ENCODE peak calls at places on chromosomes 11 and 22, in ten cellular contexts. T is NCI-H446 treated with DMSO at 0.1 percent for 48 hours; L is head of caudate nucleus; H is T follicular helper cell; N is H4; F is heart right ventricle; W is cortex of kidney; U is fibroblast of mammary gland; Z is SHP77; D is activated effector memory CD4-positive, alpha-beta T cell treated with anti-CD3 and anti-CD28 coated beads, Interleukin-2, amount 50 U/mL, for 16 hours. C is an unnamed sample.

GRCh38 chr11:114416441-114416928 is 16.0 kb downstream of the RBM7 start:
- DNase-seq in L (no peak), Z (no peak), U (peak), T (no peak), W (no peak), H (no peak), N (no peak), D (no peak), F (no peak), C (no peak)

GRCh38 chr11:73977856-73978519 is 4.7 kb downstream of the UCP2 start:
- DNase-seq in D (no peak), T (no peak), N (no peak), L (no peak), H (no peak), U (no peak), Z (no peak), W (no peak), F (no peak), C (no peak)

GRCh38 chr11:132361011-132361550 is 990.7 kb downstream of the NTM start:
- DNase-seq in Z (no peak), N (no peak), D (no peak), F (no peak), T (no peak), L (no peak), H (no peak), W (no peak), U (no peak), C (no peak)

GRCh38 chr11:56852131-56852530 is 103.6 kb upstream of the OR9G4 start:
- DNase-seq in T (no peak), L (no peak), F (no peak), D (no peak), U (no peak), Z (no peak), N (no peak), H (no peak), W (no peak), C (no peak)

GRCh38 chr11:110198031-110198729 is 98.2 kb downstream of the RDX start:
- DNase-seq in D (no peak), F (no peak), Z (no peak), H (no peak), W (no peak), U (peak), L (no peak), N (no peak), T (no peak), C (no peak)

GRCh38 chr11:123304828-123305530 is 109.9 kb upstream of the CLMP start:
- DNase-seq in Z (no peak), N (no peak), W (no peak), L (no peak), T (peak), H (no peak), U (no peak), D (no peak), F (peak), C (no peak)

GRCh38 chr11:9895016-9895415 is 231.1 kb downstream of the SWAP70 start:
- DNase-seq in D (no peak), N (no peak), F (no peak), U (peak), W (no peak), H (no peak), T (no peak), L (no peak), Z (no peak), C (no peak)

GRCh38 chr11:22130462-22131053 is 62.3 kb upstream of the ANO5 start:
- DNase-seq in H (no peak), U (no peak), W (no peak), N (peak), D (no peak), L (no peak), F (no peak), T (peak), Z (no peak), C (no peak)

GRCh38 chr11:62713343-62713742 is 5.9 kb downstream of the GNG3 start:
- DNase-seq in T (no peak), N (no peak), D (no peak), F (no peak), W (no peak), Z (no peak), H (no peak), L (no peak), U (no peak), C (no peak)

GRCh38 chr11:34266987-34267386 is 90.8 kb downstream of the ABTB2 start:
- DNase-seq in H (no peak), N (peak), U (no peak), D (no peak), W (no peak), F (peak), Z (no peak), L (peak), T (peak), C (peak)

GRCh38 chr11:58494096-58494495 is 13.8 kb downstream of the OR5B21 start:
- DNase-seq in L (no peak), W (no peak), T (no peak), U (peak), D (no peak), H (no peak), F (no peak), N (no peak), Z (no peak), C (no peak)

GRCh38 chr22:19748991-19749665 is 11.4 kb upstream of the TBX1 start:
- DNase-seq in T (no peak), Z (no peak), F (no peak), N (no peak), L (no peak), W (no peak), U (no peak), D (no peak), H (no peak), C (no peak)

GRCh38 chr11:60711316-60711715 is 11.9 kb downstream of the MS4A8 start:
- DNase-seq in H (no peak), Z (no peak), T (no peak), D (no peak), U (no peak), N (no peak), W (no peak), L (no peak), F (no peak), C (no peak)

GRCh38 chr11:47186937-47187681 is 875 bp upstream of the PACSIN3 start:
- DNase-seq in L (peak), U (peak), Z (no peak), N (no peak), T (no peak), F (peak), H (peak), W (no peak), D (peak), C (peak)

GRCh38 chr11:46827995-46828394 is 18.1 kb downstream of the CKAP5 start:
- DNase-seq in T (no peak), Z (no peak), D (no peak), H (no peak), F (no peak), N (no peak), W (no peak), L (no peak), U (peak), C (no peak)

GRCh38 chr11:11789735-11790369 is 51.9 kb upstream of the USP47 start:
- DNase-seq in Z (no peak), W (no peak), H (no peak), N (peak), L (peak), T (no peak), F (no peak), D (no peak), U (peak), C (no peak)

GRCh38 chr11:69439127-69439526 is 42.3 kb upstream of the LINC01488 start:
- DNase-seq in U (no peak), H (no peak), D (no peak), W (no peak), Z (no peak), L (no peak), N (no peak), F (no peak), T (no peak), C (no peak)

GRCh38 chr11:66639066-66639813 is 737 bp downstream of the RBM4 start:
- DNase-seq in L (no peak), T (no peak), H (no peak), Z (no peak), U (peak), N (peak), W (no peak), D (peak), F (no peak), C (no peak)

GRCh38 chr11:45926001-45926401 is 3.5 kb downstream of the LARGE2 start:
- DNase-seq in N (no peak), Z (no peak), H (no peak), F (no peak), T (no peak), U (no peak), L (no peak), W (no peak), D (peak), C (peak)

GRCh38 chr11:76699461-76700091 is 29.0 kb upstream of the LRRC32 start:
- DNase-seq in H (no peak), W (no peak), U (peak), L (no peak), Z (no peak), D (no peak), F (no peak), N (no peak), T (no peak), C (no peak)

GRCh38 chr11:7551571-7551970 is 37.8 kb downstream of the PPFIBP2 start:
- DNase-seq in U (peak), L (no peak), D (no peak), W (no peak), N (no peak), T (no peak), F (no peak), H (no peak), Z (no peak), C (peak)

GRCh38 chr11:17411418-17411817 is 23.0 kb upstream of the KCNJ11 start:
- DNase-seq in U (no peak), W (no peak), L (no peak), T (no peak), H (no peak), F (no peak), N (no peak), Z (no peak), D (no peak), C (no peak)

GRCh38 chr11:119964136-119965025 is 173.5 kb downstream of the TRIM29 start:
- DNase-seq in Z (no peak), W (no peak), F (no peak), H (no peak), D (no peak), U (no peak), T (no peak), L (no peak), N (peak), C (no peak)

GRCh38 chr11:126502159-126502558 is 146.7 kb downstream of the ST3GAL4 start:
- DNase-seq in D (peak), N (no peak), W (no peak), H (no peak), T (no peak), L (no peak), F (no peak), U (no peak), Z (no peak), C (no peak)

GRCh38 chr11:126816655-126817054 is 183.9 kb downstream of the KIRREL3 start:
- DNase-seq in N (peak), U (no peak), F (no peak), H (no peak), Z (no peak), D (no peak), T (no peak), L (no peak), W (no peak), C (no peak)

GRCh38 chr22:26585104-26585790 is 4.7 kb downstream of the TPST2 start:
- DNase-seq in L (no peak), D (no peak), N (peak), H (no peak), T (peak), W (no peak), F (peak), Z (no peak), U (peak), C (peak)

GRCh38 chr11:103384652-103385051 is 275.4 kb downstream of the DYNC2H1 start:
- DNase-seq in N (no peak), U (no peak), T (no peak), W (no peak), H (no peak), D (no peak), Z (no peak), F (no peak), L (no peak), C (no peak)

GRCh38 chr11:134411887-134412507 is at the start of gene B3GAT1:
- DNase-seq in T (no peak), D (no peak), F (no peak), N (no peak), U (no peak), W (no peak), Z (no peak), L (no peak), H (no peak), C (no peak)

GRCh38 chr11:65041206-65042035 is at the start of gene SAC3D1:
- DNase-seq in N (peak), W (no peak), D (peak), L (no peak), F (no peak), T (no peak), H (no peak), U (peak), Z (no peak), C (peak)

GRCh38 chr11:113473983-113474361 is 1.2 kb downstream of the DRD2 start:
- DNase-seq in H (no peak), U (no peak), Z (no peak), D (no peak), W (no peak), T (no peak), L (no peak), F (no peak), N (no peak), C (no peak)

GRCh38 chr11:1276061-1276790 is 33.2 kb downstream of the TOLLIP start:
- DNase-seq in W (no peak), D (no peak), T (no peak), U (no peak), F (peak), Z (no peak), H (no peak), L (peak), N (no peak), C (no peak)

GRCh38 chr11:47518212-47518959 is 34.5 kb downstream of the CELF1 start:
- DNase-seq in F (no peak), N (no peak), T (peak), U (no peak), Z (no peak), D (no peak), W (no peak), H (no peak), L (no peak), C (no peak)

GRCh38 chr11:61580292-61580888 is 486 bp downstream of the SYT7 start:
- DNase-seq in W (no peak), D (no peak), L (no peak), T (no peak), F (no peak), N (no peak), Z (no peak), H (no peak), U (no peak), C (peak)